ENCODE peak calls at places on chromosome 9, in six cellular contexts. A, Q, S, P, D and R are unnamed samples.

GRCh38 chr9:109477269-109478203 is 20.6 kb downstream of the PTPN3 start:
- DNase-seq in D (no peak), P (no peak), A (no peak), Q (no peak), S (no peak), R (no peak)

GRCh38 chr9:84975926-84976325 is 306.4 kb downstream of the NTRK2 start:
- DNase-seq in S (peak), D (no peak), P (no peak), Q (no peak), A (no peak), R (no peak)

GRCh38 chr9:81789751-81790150 is 100.4 kb upstream of the TLE1 start:
- DNase-seq in P (no peak), D (no peak), S (peak), Q (no peak), A (no peak), R (no peak)

GRCh38 chr9:73153793-73154227 is 2.1 kb downstream of the ANXA1 start:
- DNase-seq in A (no peak), S (peak), P (no peak), Q (no peak), D (no peak), R (no peak)

GRCh38 chr9:107283621-107284616 is 840 bp downstream of the RAD23B start:
- DNase-seq in D (peak), S (peak), Q (peak), P (peak), A (peak), R (peak)

GRCh38 chr9:128607642-128608350 is 48.9 kb downstream of the DYNC2I2 start:
- DNase-seq in A (no peak), S (peak), P (no peak), Q (peak), D (no peak), R (no peak)

GRCh38 chr9:136851941-136852663 is at the start of gene MAMDC4:
- DNase-seq in S (no peak), P (no peak), D (no peak), Q (no peak), A (no peak), R (peak)

GRCh38 chr9:129990269-129991005 is 52.6 kb downstream of the FNBP1 start:
- DNase-seq in S (no peak), A (no peak), D (no peak), P (no peak), Q (no peak), R (no peak)

GRCh38 chr9:124286292-124286931 is 28.7 kb downstream of the NEK6 start:
- DNase-seq in S (peak), D (no peak), A (no peak), Q (no peak), P (no peak), R (no peak)

GRCh38 chr9:133889498-133890301 is 102.4 kb downstream of the VAV2 start:
- DNase-seq in Q (no peak), D (no peak), P (no peak), A (no peak), S (peak), R (peak)

GRCh38 chr9:94927048-94927761 is 200.7 kb downstream of the AOPEP start:
- DNase-seq in S (no peak), D (no peak), A (no peak), P (no peak), Q (no peak), R (no peak)

GRCh38 chr9:33125871-33126822 is 41.0 kb downstream of the B4GALT1 start:
- DNase-seq in Q (no peak), A (no peak), P (no peak), S (peak), D (no peak), R (no peak)

GRCh38 chr9:13163287-13163686 is 116.2 kb downstream of the MPDZ start:
- DNase-seq in S (no peak), D (no peak), A (no peak), Q (no peak), P (no peak), R (no peak)

GRCh38 chr9:19994296-19994695 is 205.5 kb upstream of the SLC24A2 start:
- DNase-seq in S (peak), Q (no peak), A (no peak), D (no peak), P (no peak), R (no peak)

GRCh38 chr9:108511200-108511756 is 344.5 kb downstream of the ACTL7B start:
- DNase-seq in S (peak), P (no peak), D (no peak), Q (no peak), A (no peak), R (no peak)

GRCh38 chr9:75601280-75601679 is 289.2 kb upstream of the PCSK5 start:
- DNase-seq in Q (no peak), D (peak), S (no peak), A (no peak), P (no peak), R (no peak)
- TF ChIP-seq CTCF in Q (no peak), D (peak), S (no peak), A (no peak), P (no peak), R (no peak)

GRCh38 chr9:37443566-37443965 is 21.1 kb downstream of the GRHPR start:
- DNase-seq in Q (no peak), S (no peak), A (no peak), P (no peak), D (no peak), R (no peak)

GRCh38 chr9:37441776-37442370 is 19.4 kb downstream of the GRHPR start:
- DNase-seq in P (no peak), S (no peak), D (no peak), Q (no peak), A (no peak), R (no peak)

GRCh38 chr9:37444890-37445289 is 20.4 kb downstream of the ZBTB5 start:
- DNase-seq in A (no peak), P (no peak), D (no peak), S (no peak), Q (no peak), R (no peak)

GRCh38 chr9:37445832-37446231 is 19.4 kb downstream of the ZBTB5 start:
- DNase-seq in A (no peak), P (no peak), S (no peak), D (no peak), Q (no peak), R (no peak)

GRCh38 chr9:37442556-37442955 is 20.1 kb downstream of the GRHPR start:
- DNase-seq in D (no peak), A (no peak), P (no peak), S (no peak), Q (no peak), R (no peak)
- TF ChIP-seq CTCF in D (no peak), A (no peak), P (no peak), S (no peak), Q (no peak), R (no peak)

GRCh38 chr9:112361602-112362001 is 18.3 kb upstream of the HSDL2 start:
- DNase-seq in D (peak), P (peak), A (peak), Q (no peak), S (no peak), R (no peak)
- TF ChIP-seq CTCF in D (peak), P (peak), A (peak), Q (peak), S (peak), R (peak)

GRCh38 chr9:134984372-134985240 is 66.9 kb upstream of the FCN1 start:
- DNase-seq in Q (no peak), S (no peak), A (no peak), D (no peak), P (no peak), R (no peak)

GRCh38 chr9:134982311-134982710 is 64.6 kb upstream of the FCN1 start:
- DNase-seq in D (no peak), S (no peak), Q (no peak), A (no peak), P (no peak), R (no peak)

GRCh38 chr9:134983506-134984371 is 66.0 kb upstream of the FCN1 start:
- DNase-seq in P (no peak), A (no peak), D (no peak), S (no peak), Q (no peak), R (no peak)

GRCh38 chr9:134981829-134982228 is 64.1 kb upstream of the FCN1 start:
- DNase-seq in Q (no peak), A (no peak), S (no peak), D (no peak), P (no peak), R (no peak)

DNA sequence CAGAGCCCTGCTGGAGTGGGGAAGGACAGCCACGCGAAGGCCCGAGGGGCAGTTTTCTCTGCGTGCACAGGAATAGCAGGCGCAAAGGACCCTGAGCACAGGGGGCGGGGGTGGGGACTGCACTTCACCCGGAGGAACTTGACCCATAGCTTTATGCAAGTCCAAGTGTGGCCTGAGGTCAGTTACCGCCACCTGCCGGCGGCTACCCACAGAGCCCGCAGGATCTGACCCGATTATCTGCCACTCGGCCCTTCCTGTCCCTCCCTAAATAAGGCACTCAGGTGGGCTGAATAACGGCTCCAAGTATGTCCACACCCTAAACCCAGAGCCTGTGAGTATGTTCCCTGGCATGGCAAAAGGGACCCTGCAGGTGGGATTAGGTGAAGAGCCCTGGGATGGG is 65.4 kb upstream of the FCN1 start:
- DNase-seq in A (peak), Q (no peak), P (peak), D (peak), S (no peak), R (peak)
- TF ChIP-seq CTCF in A (peak), Q (no peak), P (peak), D (peak), S (no peak), R (peak)

GRCh38 chr9:114587345-114588149 is at the start of gene ATP6V1G1:
- DNase-seq in S (peak), P (peak), Q (peak), A (peak), D (peak), R (peak)
- TF ChIP-seq CTCF in S (no peak), P (no peak), Q (no peak), A (no peak), D (no peak), R (no peak)

GRCh38 chr9:1462626-1463308 is 412.6 kb downstream of the DMRT2 start:
- DNase-seq in Q (no peak), P (no peak), A (no peak), S (no peak), D (no peak), R (no peak)

GRCh38 chr9:1456301-1456999 is 406.3 kb downstream of the DMRT2 start:
- DNase-seq in D (no peak), S (no peak), Q (no peak), P (no peak), A (no peak), R (no peak)

GRCh38 chr9:1457460-1457859 is 407.3 kb downstream of the DMRT2 start:
- DNase-seq in D (no peak), Q (no peak), A (no peak), P (no peak), S (no peak), R (no peak)

GRCh38 chr9:1458503-1458902 is 408.3 kb downstream of the DMRT2 start:
- DNase-seq in Q (no peak), P (no peak), D (no peak), A (no peak), S (peak), R (no peak)

GRCh38 chr9:1460143-1460769 is 410.1 kb downstream of the DMRT2 start:
- DNase-seq in Q (no peak), S (no peak), A (no peak), P (peak), D (no peak), R (no peak)
- TF ChIP-seq CTCF in Q (no peak), S (no peak), A (peak), P (peak), D (peak), R (peak)

DNA sequence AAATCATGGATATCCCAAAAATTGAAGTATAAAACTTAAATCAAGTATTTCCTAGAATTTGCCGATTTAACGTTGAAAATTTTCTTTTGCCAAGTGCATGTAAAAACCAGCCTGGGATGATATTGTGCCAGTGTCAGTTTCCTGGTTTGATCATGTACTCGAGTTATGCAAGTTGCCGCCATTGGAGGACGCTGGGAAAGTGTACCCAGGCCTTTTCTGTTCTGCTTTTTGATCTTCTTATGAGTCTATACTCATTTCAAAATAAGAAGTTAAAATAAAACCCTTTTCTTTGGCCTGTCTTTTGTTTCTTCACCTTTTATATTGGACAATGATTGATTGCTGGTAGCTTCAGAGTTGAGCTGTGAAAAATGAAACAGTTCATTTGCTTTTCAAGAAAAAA is 93.1 kb upstream of the NFIL3 start:
- DNase-seq in D (no peak), A (no peak), S (no peak), Q (no peak), P (no peak), R (no peak)
- TF ChIP-seq CTCF in D (no peak), A (no peak), S (no peak), Q (no peak), P (no peak), R (no peak)

GRCh38 chr9:112170235-112170634 is 4.9 kb downstream of the SUSD1 start:
- DNase-seq in D (no peak), A (no peak), P (no peak), Q (no peak), S (no peak), R (no peak)

GRCh38 chr9:112168197-112168596 is 6.9 kb downstream of the SUSD1 start:
- DNase-seq in Q (no peak), P (no peak), S (no peak), A (no peak), D (no peak), R (no peak)

GRCh38 chr9:112162644-112163413 is 12.3 kb downstream of the SUSD1 start:
- DNase-seq in A (no peak), Q (no peak), D (no peak), P (no peak), S (no peak), R (no peak)

GRCh38 chr9:112169368-112169767 is 5.7 kb downstream of the SUSD1 start:
- DNase-seq in P (no peak), Q (no peak), D (no peak), A (no peak), S (no peak), R (no peak)

GRCh38 chr9:112166176-112167140 is 8.6 kb downstream of the SUSD1 start:
- DNase-seq in P (no peak), D (peak), S (peak), Q (no peak), A (no peak), R (no peak)
- TF ChIP-seq CTCF in P (no peak), D (no peak), S (no peak), Q (peak), A (no peak), R (no peak)

GRCh38 chr9:7259544-7260241 is 501.9 kb downstream of the KDM4C start:
- DNase-seq in P (no peak), D (no peak), A (no peak), Q (no peak), S (no peak), R (no peak)
- TF ChIP-seq CTCF in P (no peak), D (peak), A (no peak), Q (no peak), S (no peak), R (no peak)